ENCODE peak calls at places on chromosomes 5 and 9, in eight cellular contexts. B, Z, Y, U, F, M, A and K are unnamed samples.

GRCh38 chr5:132451387-132451786 is 39.2 kb downstream of the IRF1 start:
- DNase-seq in B (no peak), Z (no peak), Y (no peak), U (no peak), F (no peak), M (no peak), A (no peak), K (no peak)

GRCh38 chr9:83536332-83536731 is 1.9 kb downstream of the FRMD3 start:
- DNase-seq in B (no peak), Z (no peak), Y (no peak), U (no peak), F (no peak), M (no peak), A (no peak), K (no peak)

GRCh38 chr5:120454094-120454798 is 9.9 kb upstream of the PRR16 start:
- DNase-seq in B (no peak), Z (no peak), Y (no peak), U (no peak), F (no peak), M (no peak), A (no peak), K (peak)

GRCh38 chr5:157924931-157925729 is 66.2 kb upstream of the CLINT1 start:
- DNase-seq in B (no peak), Z (no peak), Y (no peak), U (no peak), F (no peak), M (peak), A (no peak), K (no peak)

GRCh38 chr5:59583810-59584562 is 309.5 kb downstream of the PDE4D start:
- DNase-seq in B (no peak), Z (no peak), Y (no peak), U (no peak), F (no peak), M (no peak), A (no peak), K (peak)

GRCh38 chr5:14081791-14082190 is 61.4 kb upstream of the TRIO start:
- DNase-seq in B (no peak), Z (no peak), Y (no peak), U (no peak), F (no peak), M (no peak), A (no peak), K (no peak)

GRCh38 chr5:100566382-100567141 is 31.4 kb downstream of the FAM174A start:
- DNase-seq in B (no peak), Z (no peak), Y (no peak), U (no peak), F (no peak), M (no peak), A (no peak), K (no peak)

GRCh38 chr9:98334796-98335195 is 79.3 kb upstream of the TBC1D2 start:
- DNase-seq in B (no peak), Z (no peak), Y (no peak), U (no peak), F (no peak), M (no peak), A (no peak), K (no peak)

GRCh38 chr5:854217-854616 is 3.4 kb upstream of the ZDHHC11 start:
- DNase-seq in B (no peak), Z (no peak), Y (no peak), U (no peak), F (no peak), M (no peak), A (no peak), K (no peak)

GRCh38 chr9:96344458-96345180 is 38.9 kb downstream of the SLC35D2 start:
- DNase-seq in B (no peak), Z (no peak), Y (no peak), U (no peak), F (no peak), M (peak), A (no peak), K (peak)

GRCh38 chr5:132354381-132354780 is 15.1 kb upstream of the SLC22A5 start:
- DNase-seq in B (no peak), Z (no peak), Y (no peak), U (no peak), F (no peak), M (no peak), A (no peak), K (no peak)

DNA sequence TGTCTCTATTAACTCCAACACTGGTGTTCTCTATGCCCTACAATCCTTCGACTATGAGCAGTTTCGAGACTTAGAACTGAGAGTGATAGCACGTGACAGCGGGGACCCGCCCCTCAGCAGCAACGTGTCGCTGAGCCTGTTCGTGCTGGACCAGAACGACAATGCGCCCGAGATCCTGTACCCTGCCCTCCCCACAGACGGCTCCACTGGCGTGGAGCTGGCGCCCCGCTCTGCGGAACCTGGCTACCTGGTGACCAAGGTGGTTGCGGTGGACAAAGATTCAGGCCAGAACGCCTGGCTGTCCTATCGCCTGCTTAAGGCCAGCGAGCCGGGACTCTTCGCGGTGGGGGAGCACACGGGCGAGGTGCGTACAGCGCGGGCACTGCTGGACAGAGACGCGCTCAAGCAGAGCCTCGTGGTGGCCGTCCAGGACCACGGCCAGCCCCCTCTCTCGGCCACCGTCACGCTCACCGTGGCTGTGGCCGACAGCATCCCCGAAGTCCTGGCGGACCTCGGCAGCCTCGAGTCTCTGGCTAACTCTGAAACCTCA is 2.0 kb downstream of the PCDHGA11 start:
- DNase-seq in B (no peak), Z (no peak), Y (no peak), U (no peak), F (no peak), M (no peak), A (no peak), K (no peak)
- H3K4me3 ChIP-seq in B (no peak), Z (peak), Y (no peak), U (no peak), F (no peak), M (no peak), A (no peak), K (no peak)

DNA sequence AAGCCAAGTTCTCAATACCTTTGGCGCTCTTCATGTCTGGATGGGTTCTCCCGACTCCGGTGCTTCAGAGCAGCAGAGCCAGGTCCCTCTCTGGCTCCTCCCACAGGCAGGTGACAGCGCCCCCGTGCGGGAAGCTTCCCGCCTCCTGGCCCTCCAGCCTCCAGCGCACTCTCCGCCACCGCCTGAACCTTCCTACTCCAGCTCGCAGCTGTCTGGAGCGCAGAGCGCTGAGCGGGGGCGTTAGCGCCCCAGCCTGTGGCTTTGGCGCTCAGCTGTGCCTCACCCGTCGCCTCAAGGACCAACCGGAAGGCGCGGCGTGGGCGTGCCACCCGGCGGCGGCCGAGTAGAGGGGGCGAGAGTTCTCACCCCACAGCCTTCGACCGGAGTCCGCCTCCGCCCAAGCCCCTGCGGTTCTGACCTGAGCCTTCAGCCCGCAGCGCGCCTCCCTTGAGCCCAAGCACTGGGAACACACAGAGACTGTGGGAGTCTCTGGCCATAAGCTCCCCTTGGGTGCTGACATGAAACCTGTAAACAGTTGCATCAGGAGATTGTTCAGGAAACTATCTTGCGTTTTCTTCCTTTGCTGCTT is at the start of gene SLCO4C1:
- DNase-seq in B (peak), Z (peak), Y (peak), U (peak), F (peak), M (no peak), A (peak), K (peak)
- H3K4me3 ChIP-seq in B (peak), Z (peak), Y (peak), U (peak), F (peak), M (peak), A (peak), K (peak)

GRCh38 chr9:114945601-114946000 is 15.2 kb upstream of the TNFSF8 start:
- DNase-seq in B (no peak), Z (no peak), Y (no peak), U (no peak), F (no peak), M (no peak), A (no peak), K (no peak)
- H3K4me3 ChIP-seq in B (no peak), Z (no peak), Y (no peak), U (no peak), F (no peak), M (no peak), A (no peak), K (no peak)

DNA sequence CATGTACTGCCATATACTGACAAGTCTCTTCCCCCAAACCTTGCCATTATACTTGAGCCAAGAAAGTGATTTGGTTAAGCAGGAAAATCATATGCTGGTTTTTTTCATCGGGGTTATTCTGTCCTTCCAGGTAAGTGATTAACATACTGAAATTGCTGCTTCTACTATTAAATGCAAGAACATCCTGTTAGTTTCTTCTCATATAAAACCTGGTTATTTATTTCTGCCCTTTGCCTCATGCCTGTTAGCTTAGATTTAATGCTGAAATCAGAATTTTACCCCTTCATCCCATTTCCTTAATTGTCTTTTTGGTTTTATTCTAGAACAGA is 133.0 kb downstream of the NFIB start:
- DNase-seq in B (no peak), Z (no peak), Y (no peak), U (no peak), F (no peak), M (no peak), A (no peak), K (no peak)
- H3K4me3 ChIP-seq in B (peak), Z (peak), Y (no peak), U (no peak), F (no peak), M (no peak), A (peak), K (no peak)

GRCh38 chr9:100428871-100429654 is 2.1 kb downstream of the MSANTD3 start:
- DNase-seq in B (no peak), Z (no peak), Y (peak), U (no peak), F (no peak), M (peak), A (no peak), K (peak)
- H3K4me3 ChIP-seq in B (no peak), Z (peak), Y (no peak), U (no peak), F (no peak), M (peak), A (no peak), K (peak)

DNA sequence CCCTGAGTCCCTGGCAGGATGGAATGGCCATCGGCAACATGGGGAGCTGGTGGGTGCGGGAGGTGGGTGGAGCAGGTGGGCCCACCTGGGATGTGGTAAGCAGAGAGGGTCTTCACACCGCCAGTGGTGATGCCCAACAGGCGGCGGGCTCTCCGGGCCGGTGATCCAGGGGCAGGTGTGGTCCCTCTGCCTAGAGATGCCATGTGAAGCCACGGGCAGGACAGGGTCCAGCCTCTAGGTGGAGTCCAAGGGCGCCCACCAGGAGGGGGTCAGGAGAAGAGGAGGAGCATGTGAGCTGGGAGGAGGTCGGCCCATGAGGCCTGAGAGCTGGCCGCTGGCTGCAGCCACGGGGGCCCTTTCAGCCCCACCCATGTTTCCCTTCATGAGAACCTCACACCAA is 221.1 kb downstream of the FANCC start:
- DNase-seq in B (peak), Z (no peak), Y (no peak), U (no peak), F (no peak), M (no peak), A (no peak), K (no peak)
- H3K4me3 ChIP-seq in B (no peak), Z (no peak), Y (no peak), U (no peak), F (no peak), M (no peak), A (no peak), K (no peak)

GRCh38 chr5:41510176-41510831 is at the start of gene PLCXD3:
- DNase-seq in B (no peak), Z (peak), Y (no peak), U (no peak), F (no peak), M (peak), A (no peak), K (no peak)
- H3K4me3 ChIP-seq in B (peak), Z (peak), Y (no peak), U (no peak), F (no peak), M (peak), A (peak), K (peak)

GRCh38 chr9:95085861-95086563 is 231.5 kb downstream of the FANCC start:
- DNase-seq in B (peak), Z (peak), Y (no peak), U (no peak), F (no peak), M (no peak), A (no peak), K (no peak)
- H3K4me3 ChIP-seq in B (no peak), Z (peak), Y (no peak), U (no peak), F (no peak), M (no peak), A (no peak), K (no peak)

DNA sequence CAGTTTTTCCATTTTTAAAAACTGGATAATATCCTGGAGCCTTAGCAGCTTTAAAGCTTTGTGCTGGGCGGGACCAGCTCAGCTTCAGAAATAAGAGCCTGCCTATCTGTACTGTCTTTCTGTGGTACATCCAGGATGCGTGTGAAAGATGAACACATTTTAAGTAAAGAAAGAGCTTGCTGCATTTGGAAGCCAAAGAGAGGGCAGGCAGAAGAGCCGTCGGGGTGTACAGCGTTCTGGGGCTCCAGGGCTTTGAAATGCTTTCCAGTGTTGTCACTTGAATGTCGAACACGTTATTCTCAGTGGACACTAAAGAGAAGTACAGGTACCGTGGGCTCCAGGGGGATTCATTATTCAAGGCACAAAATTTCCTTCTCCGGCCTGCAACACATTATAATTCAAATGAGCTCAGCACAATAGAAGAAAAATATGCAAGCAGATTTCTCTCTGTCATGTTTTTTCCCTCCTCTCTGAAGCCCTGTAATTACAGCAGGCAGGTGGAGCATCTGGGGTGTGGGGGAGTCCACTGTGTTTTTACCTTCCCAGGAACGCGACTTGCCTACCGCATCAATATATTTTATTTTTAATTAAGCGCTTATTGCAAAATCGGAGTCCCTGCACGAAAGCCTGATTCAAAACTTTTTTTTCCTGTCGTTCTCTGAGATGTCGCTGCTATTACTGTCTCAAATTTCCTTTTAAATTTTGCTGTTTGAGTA is 293.1 kb downstream of the ZSWIM6 start:
- DNase-seq in B (no peak), Z (no peak), Y (no peak), U (no peak), F (no peak), M (no peak), A (no peak), K (no peak)
- H3K4me3 ChIP-seq in B (peak), Z (peak), Y (peak), U (no peak), F (no peak), M (no peak), A (peak), K (peak)

GRCh38 chr9:14939378-14939777 is 29.1 kb upstream of the FREM1 start:
- DNase-seq in B (no peak), Z (no peak), Y (no peak), U (no peak), F (no peak), M (no peak), A (no peak), K (no peak)

GRCh38 chr9:14935099-14935710 is 25.0 kb upstream of the FREM1 start:
- DNase-seq in B (no peak), Z (no peak), Y (no peak), U (no peak), F (no peak), M (no peak), A (no peak), K (peak)

GRCh38 chr9:14932246-14932645 is 22.0 kb upstream of the FREM1 start:
- DNase-seq in B (no peak), Z (no peak), Y (no peak), U (no peak), F (no peak), M (no peak), A (no peak), K (no peak)

GRCh38 chr9:14941487-14941886 is 31.3 kb upstream of the FREM1 start:
- DNase-seq in B (no peak), Z (no peak), Y (no peak), U (no peak), F (no peak), M (no peak), A (no peak), K (no peak)

DNA sequence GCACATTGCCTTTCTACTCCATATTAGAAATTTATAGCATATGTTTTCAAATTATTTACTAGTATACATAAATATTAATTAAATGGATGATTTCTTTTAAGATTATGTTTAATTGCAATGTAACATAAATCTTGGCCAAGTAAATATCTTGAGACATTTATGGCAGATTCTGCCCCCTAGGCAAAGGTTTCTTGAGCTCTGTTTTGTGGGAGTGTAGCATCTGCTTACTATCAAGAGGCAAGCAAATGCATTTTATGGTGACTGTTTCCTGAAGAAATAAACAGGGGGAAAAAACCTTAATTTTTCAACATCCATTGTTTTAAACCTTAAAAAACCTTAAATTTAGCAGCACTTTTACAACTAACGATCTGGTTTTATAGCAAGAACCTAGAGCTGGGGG is 25.7 kb upstream of the FREM1 start:
- DNase-seq in B (no peak), Z (no peak), Y (no peak), U (no peak), F (no peak), M (no peak), A (no peak), K (peak)
- H3K4me3 ChIP-seq in B (no peak), Z (no peak), Y (no peak), U (no peak), F (no peak), M (no peak), A (no peak), K (no peak)